ENCODE peak calls at places on chromosomes 6 and 20, in nine cellular contexts. Z is endothelial cell of umbilical vein, B is GM23338, L is suprapubic skin, V is HCT116, I is HepG2, X is sigmoid colon, Y is esophagus muscularis mucosa, R is upper lobe of left lung. K is an unnamed sample.

GRCh38 chr6:124400600-124400999 is 561.6 kb upstream of the RNF217 start:
- DNase-seq in Y (no peak), Z (no peak), I (no peak), X (no peak), L (no peak), B (no peak), R (no peak), V (no peak), K (no peak)

GRCh38 chr20:23143098-23143497 is 57.0 kb upstream of the CD93 start:
- DNase-seq in X (peak), V (peak), Y (no peak), R (no peak), B (no peak), L (peak), Z (peak), I (peak), K (no peak)

GRCh38 chr6:95503568-95503967 is 73.8 kb upstream of the MANEA start:
- DNase-seq in R (no peak), I (no peak), Y (no peak), L (no peak), B (no peak), X (no peak), V (no peak), Z (no peak), K (no peak)

GRCh38 chr6:25963426-25964123 is 973 bp downstream of the TRIM38 start:
- DNase-seq in V (no peak), L (no peak), Z (peak), Y (peak), B (peak), R (no peak), I (no peak), X (no peak), K (no peak)

GRCh38 chr6:115729036-115729435 is 331.7 kb downstream of the FRK start:
- DNase-seq in V (no peak), Y (no peak), B (no peak), X (no peak), Z (no peak), R (no peak), I (no peak), L (no peak), K (no peak)

GRCh38 chr6:30555428-30556005 is 772 bp downstream of the GNL1 start:
- DNase-seq in I (no peak), R (peak), X (peak), Z (peak), V (no peak), B (peak), L (peak), Y (no peak), K (peak)

GRCh38 chr20:56171087-56172012 is 77.2 kb upstream of the MC3R start:
- DNase-seq in Z (no peak), B (no peak), V (no peak), Y (no peak), I (peak), X (no peak), R (no peak), L (no peak), K (no peak)

GRCh38 chr6:154932562-154933027 is 62.5 kb upstream of the TIAM2 start:
- DNase-seq in Z (no peak), X (no peak), Y (no peak), I (peak), V (peak), R (no peak), L (no peak), B (peak), K (no peak)

GRCh38 chr6:13355969-13356368 is 27.6 kb upstream of the TBC1D7 start:
- DNase-seq in V (no peak), B (no peak), Y (no peak), R (no peak), I (no peak), L (no peak), Z (no peak), X (no peak), K (no peak)

GRCh38 chr6:83226517-83226916 is 33.4 kb downstream of the RWDD2A start:
- DNase-seq in R (no peak), I (no peak), Y (no peak), B (no peak), V (no peak), X (no peak), L (no peak), Z (peak), K (no peak)

GRCh38 chr6:156395276-156395675 is 381.9 kb upstream of the ARID1B start:
- DNase-seq in I (no peak), L (no peak), V (no peak), R (no peak), Y (peak), Z (no peak), X (no peak), B (no peak), K (no peak)

GRCh38 chr6:89454300-89454699 is 21.3 kb downstream of the ANKRD6 start:
- DNase-seq in L (no peak), Z (no peak), X (no peak), R (no peak), I (no peak), V (no peak), B (no peak), Y (no peak), K (no peak)

GRCh38 chr6:160431791-160432404 is 83.7 kb downstream of the SLC22A3 start:
- DNase-seq in Y (peak), V (no peak), Z (no peak), X (no peak), L (no peak), I (no peak), B (no peak), R (no peak), K (no peak)

GRCh38 chr20:14507711-14508110 is 170.3 kb upstream of the FLRT3 start:
- DNase-seq in Y (no peak), V (no peak), L (no peak), I (peak), X (no peak), B (no peak), Z (no peak), R (no peak), K (no peak)

GRCh38 chr6:36120539-36120938 is 9.8 kb upstream of the MAPK13 start:
- DNase-seq in L (no peak), B (no peak), R (no peak), V (no peak), Z (no peak), I (no peak), Y (peak), X (peak), K (no peak)

GRCh38 chr6:105273589-105273988 is 93.8 kb upstream of the POPDC3 start:
- DNase-seq in V (no peak), Y (no peak), Z (no peak), L (no peak), I (no peak), B (peak), X (no peak), R (no peak), K (no peak)
- H3K27ac ChIP-seq in V (no peak), Y (no peak), Z (no peak), L (no peak), I (no peak), B (no peak), X (no peak), R (no peak), K (no peak)

DNA sequence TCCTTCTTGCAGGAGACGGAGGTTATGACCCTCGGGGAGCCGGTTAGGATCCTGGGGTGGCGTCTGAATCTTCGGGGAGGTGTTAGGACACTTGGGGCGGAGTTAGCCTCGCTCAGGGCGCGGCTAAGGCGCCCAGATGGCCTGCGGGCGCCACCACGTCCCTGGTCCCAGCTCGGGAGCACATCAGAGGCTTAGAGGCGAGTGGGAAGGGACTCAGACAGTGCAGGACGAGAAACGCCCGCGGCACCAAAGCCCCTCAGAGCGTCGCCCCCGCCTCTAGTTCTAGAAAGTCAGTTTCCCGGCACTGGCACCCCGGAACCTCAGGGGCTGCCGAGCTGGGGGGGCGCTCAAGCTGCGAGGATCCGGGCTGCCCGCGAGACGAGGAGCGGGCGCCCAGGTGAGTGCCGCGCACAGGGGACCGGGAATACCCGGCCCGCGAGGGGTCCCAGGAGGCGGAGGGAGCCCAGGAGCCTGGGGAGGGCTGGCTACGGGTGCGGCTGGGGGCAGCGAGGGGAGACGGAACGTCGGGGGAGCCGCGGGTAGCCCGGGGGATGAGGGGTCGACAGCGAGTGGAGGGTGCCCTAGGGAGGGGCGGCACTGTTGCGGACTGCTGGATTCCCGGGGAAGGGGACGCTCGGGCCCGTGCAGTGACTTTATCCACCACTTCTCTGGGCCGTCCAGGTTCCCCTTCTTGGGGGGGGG is at the start of gene HCK:
- DNase-seq in Y (no peak), Z (no peak), V (no peak), L (no peak), R (peak), B (peak), X (no peak), I (no peak), K (no peak)
- TF ChIP-seq POLR2AphosphoS5 in Y (no peak), Z (no peak), V (no peak), L (no peak), R (peak), B (no peak), X (no peak), I (no peak), K (no peak)

DNA sequence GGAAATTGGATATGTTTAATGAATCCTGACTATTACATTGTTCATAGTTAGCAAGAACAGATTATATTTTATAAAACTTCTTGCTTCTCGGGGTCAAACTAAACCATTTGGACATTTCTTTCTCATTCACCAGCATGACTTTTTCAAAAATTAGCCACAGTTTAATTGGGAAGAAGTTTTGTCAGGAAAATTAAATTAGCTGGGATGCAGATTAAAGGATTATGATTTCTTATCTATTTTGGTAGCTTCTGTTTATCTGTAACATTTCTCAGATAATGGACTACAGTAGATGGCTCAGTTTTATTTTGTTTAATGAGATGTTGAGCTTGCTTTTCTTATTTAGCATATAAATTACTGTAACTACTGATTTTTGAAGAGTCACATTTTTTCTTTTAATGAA is 26.4 kb upstream of the TMX4 start:
- DNase-seq in R (no peak), B (no peak), I (no peak), L (no peak), V (no peak), Z (no peak), X (no peak), Y (no peak), K (no peak)
- H3K27ac ChIP-seq in R (no peak), B (no peak), I (no peak), L (no peak), V (no peak), Z (no peak), X (no peak), Y (no peak), K (no peak)

GRCh38 chr6:143757346-143757832 is 79.6 kb downstream of the PHACTR2 start:
- DNase-seq in R (no peak), V (no peak), B (no peak), X (no peak), Y (no peak), L (no peak), I (no peak), Z (no peak), K (no peak)

GRCh38 chr6:143752459-143752858 is 74.7 kb downstream of the PHACTR2 start:
- DNase-seq in Z (no peak), V (no peak), B (no peak), L (no peak), I (no peak), X (no peak), R (no peak), Y (no peak), K (no peak)

GRCh38 chr6:143754204-143754603 is 76.4 kb downstream of the PHACTR2 start:
- DNase-seq in X (no peak), Z (no peak), V (no peak), Y (no peak), R (no peak), B (no peak), I (no peak), L (no peak), K (no peak)

GRCh38 chr6:143753678-143754077 is 75.9 kb downstream of the PHACTR2 start:
- DNase-seq in Y (no peak), R (no peak), X (no peak), Z (no peak), I (no peak), B (no peak), V (no peak), L (no peak), K (no peak)

GRCh38 chr6:143755301-143755744 is 77.6 kb downstream of the PHACTR2 start:
- DNase-seq in R (no peak), Y (no peak), B (no peak), I (no peak), Z (peak), V (no peak), L (no peak), X (no peak), K (no peak)
- TF ChIP-seq POLR2AphosphoS5 in R (no peak), Y (peak), B (no peak), I (no peak), Z (peak), V (no peak), L (no peak), X (peak), K (peak)

DNA sequence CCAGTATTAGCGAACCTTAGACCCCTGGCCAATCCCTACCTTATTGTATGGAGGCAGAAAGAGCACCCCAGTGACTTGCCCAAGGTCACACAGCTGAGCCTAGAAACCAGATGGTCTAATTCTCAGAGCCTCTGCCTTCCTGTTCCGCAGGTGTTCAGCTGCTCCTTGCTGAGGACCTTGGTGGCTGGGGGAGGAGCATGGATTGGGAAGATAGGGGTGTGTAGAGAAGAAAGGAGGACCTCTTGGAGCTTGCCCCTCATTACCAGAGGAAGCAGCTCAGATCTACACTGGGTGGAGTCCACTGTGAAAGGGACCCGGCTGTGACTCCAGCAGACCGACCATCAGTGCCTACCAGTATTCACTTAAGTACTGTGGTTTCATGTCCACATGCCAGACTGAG is 15.2 kb downstream of the FOXP4 start:
- DNase-seq in L (no peak), I (no peak), Y (no peak), B (no peak), V (no peak), R (no peak), Z (no peak), X (no peak), K (no peak)
- H3K27ac ChIP-seq in L (no peak), I (no peak), Y (no peak), B (peak), V (no peak), R (no peak), Z (no peak), X (no peak), K (no peak)

K was measured in vagina.